ENCODE peak calls at places on chromosomes 7 and 10, in five cellular contexts. Q is transverse colon, L is Ammon's horn, M is neuronal stem cell, S is KBM-7. P is an unnamed sample.

GRCh38 chr10:131911451-131911850 is 10.6 kb downstream of the PPP2R2D start:
- DNase-seq in Q (no peak), L (no peak), S (no peak), M (no peak), P (no peak)

GRCh38 chr7:120742370-120742769 is 115.6 kb downstream of the TSPAN12 start:
- DNase-seq in Q (no peak), S (no peak), M (peak; percentile 36), L (peak; percentile 62), P (peak; percentile 33)

GRCh38 chr7:152435384-152436278 is at the start of gene KMT2C:
- DNase-seq in L (peak; percentile 50), M (peak; percentile 61), Q (peak; percentile 68), S (peak; percentile 57), P (no peak)

GRCh38 chr10:92208736-92209135 is 82.1 kb downstream of the CPEB3 start:
- DNase-seq in S (no peak), M (no peak), L (no peak), Q (no peak), P (no peak)

GRCh38 chr10:4704034-4704545 is 121.9 kb upstream of the AKR1E2 start:
- DNase-seq in L (no peak), S (peak; percentile 37), M (no peak), Q (peak; percentile 17), P (no peak)

GRCh38 chr7:5497158-5498103 is 73.8 kb upstream of the TNRC18 start:
- DNase-seq in Q (no peak), S (peak; percentile 79), L (no peak), M (no peak), P (no peak)

GRCh38 chr7:107077699-107078516 is 33.4 kb downstream of the PRKAR2B start:
- DNase-seq in M (no peak), S (no peak), Q (no peak), L (no peak), P (no peak)

GRCh38 chr10:124661661-124662180 is 82.5 kb downstream of the FAM53B start:
- DNase-seq in S (no peak), M (no peak), L (no peak), Q (no peak), P (no peak)

GRCh38 chr7:158601090-158601489 is 13.5 kb upstream of the PTPRN2 start:
- DNase-seq in L (no peak), Q (no peak), S (no peak), M (no peak), P (no peak)

GRCh38 chr7:1966631-1967200 is 266.0 kb downstream of the MAD1L1 start:
- DNase-seq in M (no peak), L (no peak), S (no peak), Q (no peak), P (no peak)

GRCh38 chr10:35192645-35193249 is 66.1 kb downstream of the CREM start:
- DNase-seq in Q (no peak), M (no peak), S (no peak), L (no peak), P (no peak)

GRCh38 chr7:133039614-133040013 is 42.3 kb downstream of the CHCHD3 start:
- DNase-seq in M (no peak), S (no peak), L (no peak), Q (no peak), P (no peak)

GRCh38 chr10:21317902-21318301 is 207.6 kb downstream of the SKIDA1 start:
- DNase-seq in L (no peak), S (no peak), Q (no peak), M (no peak), P (no peak)

GRCh38 chr7:90841759-90842429 is 245.8 kb downstream of the CDK14 start:
- DNase-seq in Q (no peak), M (no peak), L (no peak), S (no peak), P (no peak)

GRCh38 chr10:28776519-28776918 is 99.2 kb downstream of the BAMBI start:
- DNase-seq in L (no peak), Q (no peak), S (no peak), M (no peak), P (no peak)

GRCh38 chr10:121598261-121599249 is at the start of gene FGFR2:
- DNase-seq in M (peak; percentile 94), L (peak; percentile 82), Q (peak; percentile 88), S (peak; percentile 75), P (no peak)

GRCh38 chr10:62050941-62051433 is 149.5 kb downstream of the ARID5B start:
- DNase-seq in S (no peak), M (no peak), L (peak; percentile 79), Q (peak; percentile 50), P (no peak)

GRCh38 chr7:11668727-11669126 is 163.3 kb downstream of the THSD7A start:
- DNase-seq in L (no peak), Q (no peak), M (no peak), S (no peak), P (no peak)

GRCh38 chr7:121109145-121109544 is 120.6 kb downstream of the CPED1 start:
- DNase-seq in M (peak; percentile 14), S (no peak), L (no peak), Q (no peak), P (no peak)

GRCh38 chr10:100482834-100483185 is 20.0 kb downstream of the WNT8B start:
- DNase-seq in S (no peak), M (no peak), Q (no peak), L (no peak), P (no peak)

GRCh38 chr7:134422646-134423045 is 36.3 kb downstream of the AKR1B1 start:
- DNase-seq in L (no peak), S (no peak), Q (no peak), M (no peak), P (no peak)

GRCh38 chr10:80714566-80714965 is 176.9 kb downstream of the SH2D4B start:
- DNase-seq in S (no peak), M (no peak), L (no peak), Q (no peak), P (no peak)

GRCh38 chr7:24826662-24827020 is 69.4 kb upstream of the GSDME start:
- DNase-seq in Q (no peak), L (no peak), S (no peak), M (no peak), P (no peak)

GRCh38 chr7:157611341-157611740 is 274.5 kb downstream of the DNAJB6 start:
- DNase-seq in Q (no peak), S (no peak), M (no peak), L (no peak), P (no peak)

GRCh38 chr10:110820321-110820814 is 51.4 kb upstream of the PDCD4 start:
- DNase-seq in S (no peak), M (no peak), L (peak; percentile 65), Q (no peak), P (no peak)

GRCh38 chr7:67854236-67854635 is 857.6 kb downstream of the TYW1 start:
- DNase-seq in Q (no peak), S (no peak), L (peak; percentile 11), M (no peak), P (no peak)

GRCh38 chr10:10796061-10796773 is 221.5 kb upstream of the CELF2 start:
- DNase-seq in Q (no peak), M (no peak), L (no peak), S (no peak), P (no peak)

GRCh38 chr10:43093423-43094090 is 16.7 kb downstream of the RET start:
- DNase-seq in Q (no peak), L (peak; percentile 14), S (peak; percentile 34), M (no peak), P (no peak)

GRCh38 chr7:44979481-44980392 is 922 bp upstream of the MYO1G start:
- DNase-seq in S (no peak), M (no peak), L (no peak), Q (no peak), P (no peak)

GRCh38 chr10:88088441-88089340 is 225.3 kb downstream of the PTEN start:
- DNase-seq in S (no peak), Q (no peak), L (no peak), M (no peak), P (no peak)

GRCh38 chr7:30322656-30323355 is 38.4 kb downstream of the ZNRF2 start:
- DNase-seq in L (no peak), M (no peak), S (no peak), Q (no peak), P (no peak)

GRCh38 chr10:79321951-79322350 is 25.3 kb upstream of the PPIF start:
- DNase-seq in M (no peak), S (no peak), Q (no peak), L (no peak), P (no peak)

GRCh38 chr7:48455363-48455762 is 284.1 kb downstream of the ABCA13 start:
- DNase-seq in L (no peak), Q (no peak), M (no peak), S (no peak), P (no peak)

GRCh38 chr7:133754718-133755117 is 372.4 kb upstream of the LRGUK start:
- DNase-seq in M (no peak), Q (no peak), S (no peak), L (no peak), P (no peak)

GRCh38 chr7:22400933-22401553 is 44.1 kb upstream of the RAPGEF5 start:
- DNase-seq in Q (no peak), S (no peak), M (no peak), L (no peak), P (no peak)

GRCh38 chr7:2698581-2699288 is 10.7 kb downstream of the AMZ1 start:
- DNase-seq in M (no peak), Q (no peak), S (peak; percentile 97), L (no peak), P (no peak)

P was measured in iPS DF 19.7.